ENCODE peak calls at places on chromosome 9, in five cellular contexts. V is choroid plexus epithelial cell, E is brain microvascular endothelial cell, F is fibroblast of lung, Y is adipocyte. G is an unnamed sample.

GRCh38 chr9:113909421-113909820 is 33.3 kb downstream of the ZNF618 start:
- DNase-seq in V (no peak), E (no peak), F (no peak), Y (no peak), G (no peak)

GRCh38 chr9:6054280-6055099 is 39.1 kb upstream of the RANBP6 start:
- DNase-seq in V (peak), E (peak), F (peak), Y (peak), G (peak)

GRCh38 chr9:97852399-97853055 is 499 bp upstream of the FOXE1 start:
- DNase-seq in V (no peak), E (no peak), F (no peak), Y (no peak), G (no peak)

GRCh38 chr9:76143834-76144233 is 250.4 kb downstream of the RFK start:
- DNase-seq in V (no peak), E (no peak), F (no peak), Y (peak), G (no peak)

GRCh38 chr9:35920004-35920658 is 10.8 kb downstream of the SPAAR start:
- DNase-seq in V (peak), E (no peak), F (no peak), Y (no peak), G (no peak)

GRCh38 chr9:106286249-106286648 is 576.7 kb upstream of the ZNF462 start:
- DNase-seq in V (no peak), E (no peak), F (peak), Y (no peak), G (no peak)

GRCh38 chr9:130419521-130420035 is 25.2 kb upstream of the ASS1 start:
- DNase-seq in V (no peak), E (no peak), F (no peak), Y (no peak), G (no peak)

GRCh38 chr9:124208571-124208970 is 49.2 kb upstream of the NEK6 start:
- DNase-seq in V (no peak), E (no peak), F (no peak), Y (no peak), G (no peak)

GRCh38 chr9:75235632-75236031 is 147.3 kb downstream of the OSTF1 start:
- DNase-seq in V (peak), E (no peak), F (no peak), Y (no peak), G (no peak)

GRCh38 chr9:99515874-99516656 is 294.0 kb downstream of the SEC61B start:
- DNase-seq in V (no peak), E (no peak), F (no peak), Y (no peak), G (no peak)

GRCh38 chr9:126228111-126228778 is 98.4 kb upstream of the MVB12B start:
- DNase-seq in V (no peak), E (no peak), F (no peak), Y (no peak), G (no peak)

GRCh38 chr9:129436751-129437625 is 183.9 kb downstream of the C9orf50 start:
- DNase-seq in V (peak), E (no peak), F (peak), Y (peak), G (peak)

GRCh38 chr9:135505406-135506187 is 5.1 kb downstream of the MRPS2 start:
- DNase-seq in V (no peak), E (no peak), F (no peak), Y (no peak), G (no peak)

GRCh38 chr9:36148652-36149051 is 12.1 kb downstream of the GLIPR2 start:
- DNase-seq in V (peak), E (peak), F (peak), Y (peak), G (peak)

GRCh38 chr9:32603914-32604852 is 31.2 kb upstream of the NDUFB6 start:
- DNase-seq in V (peak), E (no peak), F (no peak), Y (no peak), G (no peak)

GRCh38 chr9:130137081-130137869 is 34.9 kb upstream of the NCS1 start:
- DNase-seq in V (no peak), E (no peak), F (peak), Y (peak), G (peak)

GRCh38 chr9:104968025-104968982 is 40.3 kb upstream of the ABCA1 start:
- DNase-seq in V (peak), E (peak), F (peak), Y (peak), G (peak)

GRCh38 chr9:112777914-112778313 is 27.4 kb downstream of the SNX30 start:
- DNase-seq in V (no peak), E (no peak), F (no peak), Y (no peak), G (no peak)

GRCh38 chr9:93642961-93643360 is 66.6 kb downstream of the PHF2 start:
- DNase-seq in V (peak), E (peak), F (peak), Y (peak), G (peak)

GRCh38 chr9:34550681-34551270 is 28.0 kb upstream of the ENHO start:
- DNase-seq in V (no peak), E (no peak), F (no peak), Y (no peak), G (no peak)

GRCh38 chr9:113155911-113156559 is 5.2 kb downstream of the SLC31A2 start:
- DNase-seq in V (no peak), E (no peak), F (no peak), Y (no peak), G (no peak)

GRCh38 chr9:38208206-38208901 is 139.3 kb upstream of the SHB start:
- DNase-seq in V (peak), E (no peak), F (no peak), Y (no peak), G (no peak)

GRCh38 chr9:92949266-92949982 is 2.1 kb downstream of the FGD3 start:
- DNase-seq in V (no peak), E (no peak), F (no peak), Y (no peak), G (no peak)

DNA sequence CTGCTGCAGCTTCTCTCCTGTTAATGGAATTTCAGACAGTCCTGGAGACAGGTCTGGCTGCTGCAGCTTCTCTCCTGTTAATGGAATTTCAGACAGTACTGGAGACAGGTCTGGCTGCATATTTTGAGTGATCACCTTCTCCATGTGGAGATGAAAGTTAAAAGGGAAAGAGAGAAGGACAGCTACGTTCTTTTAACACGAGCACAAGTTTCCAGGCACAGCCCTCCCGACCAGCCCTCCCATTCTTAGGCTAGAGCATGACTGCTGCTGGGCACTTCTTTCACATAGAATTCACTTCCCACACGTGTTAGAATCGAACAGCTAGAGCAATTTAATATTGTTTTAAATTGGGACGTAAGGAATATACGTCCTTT is 133.3 kb upstream of the DMRT1 start:
- DNase-seq in V (peak), E (no peak), F (no peak), Y (peak), G (no peak)
- H3K4me3 ChIP-seq in V (peak), E (peak), F (peak), Y (peak), G (peak)

GRCh38 chr9:101849102-101849707 is 110.8 kb upstream of the GRIN3A start:
- DNase-seq in V (no peak), E (no peak), F (no peak), Y (no peak), G (no peak)
- H3K4me3 ChIP-seq in V (no peak), E (no peak), F (no peak), Y (no peak), G (no peak)

GRCh38 chr9:13718086-13718485 is 438.6 kb upstream of the MPDZ start:
- DNase-seq in V (peak), E (peak), F (no peak), Y (no peak), G (no peak)
- H3K4me3 ChIP-seq in V (no peak), E (no peak), F (no peak), Y (no peak), G (no peak)

GRCh38 chr9:121303456-121304451 is 35.8 kb downstream of the GSN start:
- DNase-seq in V (no peak), E (no peak), F (no peak), Y (no peak), G (no peak)

GRCh38 chr9:121301881-121302286 is 33.9 kb downstream of the GSN start:
- DNase-seq in V (no peak), E (no peak), F (no peak), Y (no peak), G (no peak)

GRCh38 chr9:121302341-121302740 is 34.4 kb downstream of the GSN start:
- DNase-seq in V (no peak), E (no peak), F (no peak), Y (no peak), G (no peak)

GRCh38 chr9:121304707-121305106 is 36.7 kb downstream of the GSN start:
- DNase-seq in V (no peak), E (no peak), F (no peak), Y (no peak), G (no peak)

GRCh38 chr9:121302786-121303185 is 34.8 kb downstream of the GSN start:
- DNase-seq in V (no peak), E (no peak), F (no peak), Y (no peak), G (no peak)
- H3K4me3 ChIP-seq in V (no peak), E (no peak), F (no peak), Y (peak), G (no peak)

DNA sequence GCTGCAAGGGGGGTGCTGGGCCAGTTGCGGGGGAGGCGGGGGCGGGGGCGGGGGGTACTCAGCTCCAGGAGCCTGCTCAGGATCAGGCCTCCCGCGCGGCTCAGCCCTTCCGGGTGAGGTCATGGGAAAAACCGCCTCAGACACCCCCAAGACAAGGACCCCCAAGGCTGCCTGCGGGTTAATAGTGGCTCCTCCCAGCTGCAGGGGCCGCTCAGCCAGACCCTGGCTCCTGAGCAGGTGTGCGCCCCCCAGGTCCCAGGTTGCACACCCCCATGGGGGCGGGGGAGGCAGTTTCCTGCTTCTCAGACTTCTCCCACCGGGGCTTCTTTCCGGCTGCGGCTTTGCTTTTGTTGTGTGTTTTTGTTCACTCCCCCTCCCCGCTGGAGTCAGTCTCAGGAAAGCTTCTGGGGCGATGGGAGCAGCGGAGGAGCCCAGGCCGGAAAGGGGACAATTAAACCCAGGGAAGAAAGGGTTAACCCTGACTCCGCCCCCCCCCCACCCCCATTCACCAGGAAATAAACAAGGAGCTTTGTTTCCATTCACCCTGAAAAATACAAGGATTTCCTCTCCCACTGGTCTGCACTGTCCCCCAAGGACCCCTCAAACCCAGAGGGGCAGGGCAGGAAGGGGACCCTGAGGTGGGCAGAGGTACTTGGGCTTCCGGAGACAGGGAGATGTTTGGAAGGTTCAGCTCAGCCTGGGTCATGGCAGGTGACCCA is 42.3 kb upstream of the NOTCH1 start:
- DNase-seq in V (no peak), E (no peak), F (no peak), Y (no peak), G (no peak)
- H3K4me3 ChIP-seq in V (no peak), E (no peak), F (no peak), Y (no peak), G (no peak)

DNA sequence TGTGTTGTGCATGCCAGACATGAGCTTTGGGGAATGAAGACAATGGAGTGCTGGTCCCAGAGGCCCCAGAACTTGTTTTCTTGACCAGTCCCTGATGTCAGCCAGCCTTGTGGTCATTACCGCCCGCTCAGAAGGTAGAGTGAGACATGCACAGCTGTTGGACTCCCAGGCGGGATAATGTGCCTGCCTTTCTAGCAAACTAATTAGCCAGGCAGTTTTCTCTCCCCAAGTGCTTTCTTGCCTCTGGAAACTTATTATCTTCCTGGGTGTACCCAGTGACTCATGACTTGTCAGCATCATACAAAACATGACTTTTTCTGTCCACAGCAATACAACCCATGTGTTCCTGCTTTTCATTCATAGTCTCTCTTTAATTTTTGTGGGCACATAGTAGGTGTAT is 131.1 kb downstream of the RMI1 start:
- DNase-seq in V (peak), E (no peak), F (no peak), Y (peak), G (no peak)
- H3K4me3 ChIP-seq in V (no peak), E (no peak), F (no peak), Y (no peak), G (no peak)

GRCh38 chr9:79637180-79637925 is 65.6 kb downstream of the TLE4 start:
- DNase-seq in V (peak), E (no peak), F (no peak), Y (no peak), G (peak)
- H3K4me3 ChIP-seq in V (no peak), E (no peak), F (no peak), Y (no peak), G (no peak)

DNA sequence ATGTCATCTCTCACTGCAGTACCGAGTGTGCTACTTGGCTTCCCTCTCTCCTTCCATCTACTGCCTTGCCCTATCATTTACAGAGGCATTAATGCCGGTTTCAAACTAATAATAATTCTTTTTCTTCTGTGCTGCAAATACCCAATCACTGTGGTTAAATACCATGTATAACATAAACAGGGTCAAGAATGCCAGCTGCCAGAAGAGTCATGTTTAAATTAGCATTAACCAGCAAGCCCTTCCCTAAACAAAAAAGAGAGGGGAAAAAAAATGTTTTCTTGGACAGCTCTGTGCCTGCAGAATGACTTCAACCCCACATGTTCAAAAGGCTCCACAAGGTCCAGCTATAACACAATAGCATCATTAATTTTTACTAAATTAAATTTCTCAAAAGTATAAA is 4.1 kb downstream of the LPAR1 start:
- DNase-seq in V (no peak), E (no peak), F (peak), Y (peak), G (peak)
- H3K4me3 ChIP-seq in V (no peak), E (no peak), F (peak), Y (peak), G (no peak)

G was measured in fibroblast of villous mesenchyme.